ENCODE peak calls at places on chromosomes 16 and 17, in eight cellular contexts. P is AG10803, U is heart right ventricle, I is AG04450, Q is ovary, N is right atrium auricular region, Z is mammary epithelial cell, M is H1. F is an unnamed sample.

GRCh38 chr17:28533091-28533670 is 19.2 kb downstream of the UNC119 start:
- DNase-seq in P (no peak), U (no peak), I (no peak), Q (no peak), N (no peak), Z (peak; percentile 50), M (no peak), F (no peak)

GRCh38 chr16:27221576-27222498 is 18.5 kb downstream of the KDM8 start:
- DNase-seq in P (peak; percentile 92), U (peak; percentile 57), I (no peak), Q (no peak), N (no peak), Z (no peak), M (no peak), F (no peak)

GRCh38 chr17:80307994-80308671 is 47.5 kb downstream of the RNF213 start:
- DNase-seq in P (no peak), U (no peak), I (no peak), Q (peak; percentile 19), N (no peak), Z (no peak), M (no peak), F (no peak)

GRCh38 chr17:59366773-59367656 is 35.6 kb downstream of the YPEL2 start:
- DNase-seq in P (peak; percentile 64), U (no peak), I (no peak), Q (peak; percentile 43), N (no peak), Z (no peak), M (no peak), F (peak; percentile 44)

GRCh38 chr17:76014100-76014924 is 12.8 kb downstream of the EVPL start:
- DNase-seq in P (peak; percentile 54), U (peak; percentile 68), I (no peak), Q (peak; percentile 80), N (no peak), Z (peak; percentile 61), M (peak; percentile 89), F (peak; percentile 85)

GRCh38 chr16:96935-97381 is 18.9 kb downstream of the MPG start:
- DNase-seq in P (peak; percentile 84), U (peak; percentile 90), I (no peak), Q (peak; percentile 91), N (peak; percentile 92), Z (peak; percentile 73), M (peak; percentile 97), F (peak; percentile 92)

GRCh38 chr17:9360610-9361571 is 214.7 kb downstream of the STX8 start:
- DNase-seq in P (peak; percentile 93), U (no peak), I (peak; percentile 67), Q (peak; percentile 58), N (no peak), Z (peak; percentile 12), M (no peak), F (peak; percentile 81)

GRCh38 chr16:67163903-67164558 is 514 bp upstream of the HSF4 start:
- DNase-seq in P (no peak), U (no peak), I (no peak), Q (peak; percentile 83), N (no peak), Z (no peak), M (peak; percentile 72), F (no peak)

GRCh38 chr17:16432017-16432416 is 16.6 kb downstream of the TRPV2 start:
- DNase-seq in P (no peak), U (no peak), I (no peak), Q (no peak), N (no peak), Z (no peak), M (no peak), F (no peak)

GRCh38 chr16:14634389-14634725 is 1.6 kb downstream of the BFAR start:
- DNase-seq in P (no peak), U (no peak), I (no peak), Q (no peak), N (no peak), Z (no peak), M (no peak), F (no peak)

GRCh38 chr16:1221628-1222552 is 3.2 kb downstream of the TPSG1 start:
- DNase-seq in P (no peak), U (no peak), I (no peak), Q (no peak), N (no peak), Z (no peak), M (no peak), F (no peak)

GRCh38 chr17:59623151-59623550 is 3.5 kb downstream of the CLTC start:
- DNase-seq in P (no peak), U (no peak), I (no peak), Q (no peak), N (no peak), Z (no peak), M (no peak), F (no peak)

GRCh38 chr17:62955841-62956352 is 10.1 kb upstream of the TANC2 start:
- DNase-seq in P (no peak), U (no peak), I (no peak), Q (no peak), N (no peak), Z (no peak), M (no peak), F (no peak)

GRCh38 chr16:56329887-56330286 is 95.5 kb downstream of the AMFR start:
- DNase-seq in P (no peak), U (no peak), I (no peak), Q (no peak), N (no peak), Z (no peak), M (no peak), F (no peak)

GRCh38 chr17:17994271-17994670 is 21.6 kb downstream of the DRC3 start:
- DNase-seq in P (no peak), U (peak; percentile 37), I (no peak), Q (peak; percentile 62), N (no peak), Z (no peak), M (peak; percentile 77), F (peak; percentile 35)

GRCh38 chr16:57134982-57135381 is 42.6 kb downstream of the CPNE2 start:
- DNase-seq in P (no peak), U (no peak), I (no peak), Q (no peak), N (no peak), Z (no peak), M (no peak), F (no peak)

DNA sequence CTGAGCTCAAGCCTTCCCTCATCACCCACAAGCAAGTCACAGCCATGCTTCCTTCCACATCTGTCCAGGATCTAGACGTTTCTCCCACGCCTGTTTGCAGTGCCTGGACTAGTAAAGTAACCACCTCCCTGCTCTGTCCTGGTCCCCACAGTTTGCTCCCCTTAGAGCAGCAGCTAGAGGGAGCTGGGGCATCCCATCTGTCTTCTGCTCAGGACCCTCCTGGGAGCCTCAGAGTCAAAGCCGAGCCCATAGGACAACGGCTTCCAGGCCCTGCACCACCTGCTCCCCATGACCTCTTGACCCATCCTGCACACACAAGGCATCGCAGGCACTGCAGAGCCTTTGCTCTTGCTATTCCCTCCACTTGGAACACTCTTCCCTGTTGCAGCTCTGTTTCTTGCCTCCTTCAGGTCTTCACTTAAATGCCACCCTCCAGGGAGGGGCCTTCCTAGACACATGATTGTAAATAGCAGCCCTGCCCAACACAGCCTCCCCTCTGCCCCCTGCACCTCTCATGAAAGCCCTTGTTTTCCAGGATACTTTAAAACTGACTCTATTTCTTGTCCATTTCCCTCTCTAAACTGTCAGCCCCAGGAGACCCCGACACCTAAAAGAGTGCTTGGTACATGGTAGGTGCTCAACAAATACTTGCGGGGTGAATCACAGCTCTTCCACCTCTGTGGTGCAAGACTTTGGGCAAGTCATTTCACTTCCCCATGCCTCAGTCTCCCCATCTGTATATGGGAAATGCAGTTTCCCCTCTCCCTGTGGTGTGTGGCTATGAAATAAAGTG is 3.1 kb downstream of the NATD1 start:
- DNase-seq in P (peak; percentile 29), U (no peak), I (no peak), Q (no peak), N (no peak), Z (no peak), M (no peak), F (no peak)
- H3K4me3 ChIP-seq in P (no peak overlapping the region), U (no peak overlapping the region), I (no peak overlapping the region), Q (no peak overlapping the region), N (no peak overlapping the region), Z (no peak overlapping the region), M (no peak overlapping the region), F (no peak overlapping the region)

DNA sequence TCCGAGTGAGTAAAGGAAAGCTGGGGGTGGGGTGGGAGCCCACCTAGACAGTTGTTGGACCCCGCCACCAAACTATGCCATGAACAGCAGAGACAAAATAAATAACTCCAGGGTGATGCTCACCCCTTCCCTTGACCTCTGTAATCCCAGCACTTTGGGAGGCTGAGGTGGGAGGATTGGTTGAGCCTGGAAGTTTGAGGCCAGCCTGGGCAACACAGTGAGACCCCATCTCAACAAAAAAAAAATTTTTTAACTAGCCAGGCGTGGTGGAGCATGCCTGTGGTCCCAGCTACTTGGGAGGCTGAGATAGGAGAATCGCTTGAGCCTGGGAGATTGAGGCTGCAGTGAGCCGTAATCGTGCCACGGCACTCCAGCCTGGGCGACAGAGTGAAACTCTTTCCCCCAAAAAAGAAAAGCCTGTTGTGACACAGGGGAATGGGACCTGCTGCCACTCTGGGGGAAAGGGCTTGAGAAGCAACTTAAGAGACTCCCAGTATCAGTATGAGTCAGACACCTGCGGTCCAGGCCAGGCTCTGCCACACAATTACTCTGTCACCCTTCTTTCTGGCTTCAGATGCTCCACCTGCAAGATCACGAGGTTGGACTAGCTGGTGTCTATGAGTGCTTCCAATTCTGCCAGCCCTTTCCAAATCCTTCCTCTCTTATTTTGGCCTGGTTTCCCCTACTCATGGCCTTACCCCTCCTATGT is 5.0 kb downstream of the SGCA start:
- DNase-seq in P (no peak), U (no peak), I (no peak), Q (no peak), N (no peak), Z (peak; percentile 83), M (no peak), F (no peak)
- H3K4me3 ChIP-seq in P (no peak overlapping the region), U (no peak overlapping the region), I (no peak overlapping the region), Q (no peak overlapping the region), N (no peak overlapping the region), Z (no peak overlapping the region), M (no peak overlapping the region), F (no peak overlapping the region)

GRCh38 chr17:4499431-4500187 is 928 bp downstream of the SPNS2 start:
- DNase-seq in P (no peak), U (peak; percentile 42), I (no peak), Q (no peak), N (no peak), Z (no peak), M (peak; percentile 75), F (peak; percentile 32)
- H3K4me3 ChIP-seq in P (no peak overlapping the region), U (peak overlapping the region; percentile 66), I (no peak overlapping the region), Q (peak overlapping the region; percentile 30), N (peak overlapping the region; percentile 59), Z (no peak overlapping the region), M (peak overlapping the region; percentile 48), F (no peak overlapping the region)

GRCh38 chr17:66542183-66542966 is 240.0 kb downstream of the PRKCA start:
- DNase-seq in P (peak; percentile 62), U (no peak), I (no peak), Q (no peak), N (no peak), Z (peak; percentile 85), M (no peak), F (no peak)

GRCh38 chr17:66543526-66543925 is 241.1 kb downstream of the PRKCA start:
- DNase-seq in P (no peak), U (no peak), I (no peak), Q (no peak), N (no peak), Z (no peak), M (no peak), F (no peak)

GRCh38 chr17:66540131-66540781 is 237.8 kb downstream of the PRKCA start:
- DNase-seq in P (peak; percentile 82), U (peak; percentile 27), I (peak; percentile 62), Q (peak; percentile 73), N (peak; percentile 68), Z (peak; percentile 92), M (peak; percentile 59), F (no peak)

GRCh38 chr17:66541461-66542182 is 239.2 kb downstream of the PRKCA start:
- DNase-seq in P (no peak), U (no peak), I (no peak), Q (peak; percentile 49), N (no peak), Z (peak; percentile 74), M (no peak), F (no peak)

GRCh38 chr17:66542967-66543525 is 240.6 kb downstream of the PRKCA start:
- DNase-seq in P (peak; percentile 82), U (no peak), I (peak; percentile 65), Q (no peak), N (no peak), Z (no peak), M (no peak), F (no peak)
- H3K4me3 ChIP-seq in P (no peak overlapping the region), U (no peak overlapping the region), I (no peak overlapping the region), Q (no peak overlapping the region), N (no peak overlapping the region), Z (no peak overlapping the region), M (no peak overlapping the region), F (no peak overlapping the region)